ENCODE peak calls at places on chromosome 10, in four cellular contexts. L, X, H and R are unnamed samples.

GRCh38 chr10:131452926-131453771 is 141.6 kb upstream of the TCERG1L start:
- DNase-seq in H (no peak), L (no peak), X (no peak), R (no peak)

GRCh38 chr10:113519616-113520015 is 33.2 kb upstream of the HABP2 start:
- DNase-seq in L (no peak), H (no peak), X (no peak), R (no peak)

GRCh38 chr10:97542169-97543024 is 30.2 kb upstream of the ANKRD2 start:
- DNase-seq in X (peak), H (peak), L (no peak), R (peak)

GRCh38 chr10:46553238-46554049 is 3.0 kb downstream of the GPRIN2 start:
- DNase-seq in X (peak), L (no peak), H (no peak), R (no peak)

GRCh38 chr10:110547139-110547761 is 20.2 kb upstream of the SMC3 start:
- DNase-seq in H (peak), X (no peak), L (peak), R (no peak)

GRCh38 chr10:103564799-103565365 is 71.4 kb downstream of the NEURL1 start:
- DNase-seq in X (peak), L (no peak), H (peak), R (no peak)

GRCh38 chr10:6119962-6120361 is 31.1 kb downstream of the RBM17 start:
- DNase-seq in H (no peak), X (no peak), L (no peak), R (no peak)

GRCh38 chr10:103416436-103417147 is 20.2 kb downstream of the PDCD11 start:
- DNase-seq in L (peak), X (peak), H (peak), R (peak)

GRCh38 chr10:104472957-104473745 is 119.5 kb downstream of the CFAP58 start:
- DNase-seq in X (no peak), L (no peak), H (no peak), R (no peak)